ENCODE peak calls at places on chromosomes 12 and 14, in five cellular contexts. G is islet precursor cell, X is aorta, M is neural progenitor cell, Q is Panc1. I is an unnamed sample.

GRCh38 chr14:59360923-59361794 is 104.0 kb downstream of the GPR135 start:
- DNase-seq in X (no peak), Q (no peak), M (no peak), G (peak; percentile 86), I (no peak)

GRCh38 chr14:61841145-61841544 is 78.9 kb downstream of the SNAPC1 start:
- DNase-seq in X (no peak), G (no peak), M (no peak), Q (no peak), I (no peak)

GRCh38 chr12:93572712-93573551 is 457 bp downstream of the SOCS2 start:
- DNase-seq in X (peak; percentile 58), Q (no peak), M (peak; percentile 53), G (peak; percentile 81), I (peak; percentile 64)

GRCh38 chr14:106204063-106204462 is 677.7 kb downstream of the TMEM121 start:
- DNase-seq in Q (no peak), M (no peak), G (no peak), X (no peak), I (no peak)

GRCh38 chr12:46218509-46219095 is 50.2 kb downstream of the SLC38A1 start:
- DNase-seq in Q (no peak), X (no peak), M (no peak), G (no peak), I (no peak)

GRCh38 chr12:48037267-48037915 is 33.1 kb upstream of the COL2A1 start:
- DNase-seq in G (peak; percentile 99), X (no peak), Q (no peak), M (peak; percentile 95), I (peak; percentile 97)

GRCh38 chr12:21797539-21797938 is 23.0 kb upstream of the KCNJ8 start:
- DNase-seq in Q (no peak), X (no peak), G (no peak), M (no peak), I (no peak)

GRCh38 chr12:108399514-108399913 is 60.4 kb upstream of the CMKLR1 start:
- DNase-seq in M (no peak), X (no peak), G (peak; percentile 49), Q (no peak), I (no peak)

GRCh38 chr14:101962503-101962874 is 1.9 kb upstream of the DYNC1H1 start:
- DNase-seq in G (peak; percentile 95), X (no peak), M (no peak), Q (no peak), I (no peak)

GRCh38 chr12:8948711-8949524 is 527 bp downstream of the M6PR start:
- DNase-seq in G (peak; percentile 65), M (peak; percentile 75), X (no peak), Q (no peak), I (peak; percentile 36)

GRCh38 chr12:51721281-51721940 is 127.1 kb downstream of the FIGNL2 start:
- DNase-seq in G (peak; percentile 81), X (peak; percentile 61), Q (no peak), M (peak; percentile 65), I (peak; percentile 81)

GRCh38 chr14:64464695-64465094 is 604 bp upstream of the AKAP5 start:
- DNase-seq in M (no peak), Q (no peak), X (no peak), G (no peak), I (peak; percentile 50)

GRCh38 chr14:94005324-94005723 is 8.2 kb downstream of the CCDC197 start:
- DNase-seq in X (no peak), G (no peak), M (no peak), Q (no peak), I (no peak)

GRCh38 chr12:105464426-105464825 is 133.9 kb downstream of the C12orf75 start:
- DNase-seq in M (no peak), X (no peak), G (no peak), Q (no peak), I (no peak)

GRCh38 chr14:104001003-104001402 is 58.7 kb upstream of the RD3L start:
- DNase-seq in X (no peak), M (peak; percentile 48), G (peak; percentile 64), Q (no peak), I (no peak)

GRCh38 chr14:21527320-21527679 is 1.2 kb upstream of the SALL2 start:
- DNase-seq in G (no peak), X (no peak), M (no peak), Q (no peak), I (no peak)

GRCh38 chr12:113092478-113093408 is 36.2 kb downstream of the DTX1 start:
- DNase-seq in G (peak; percentile 92), X (peak; percentile 59), M (peak; percentile 82), Q (no peak), I (peak; percentile 92)

GRCh38 chr12:11580125-11580751 is 69.2 kb upstream of the ETV6 start:
- DNase-seq in M (no peak), G (peak; percentile 85), X (peak; percentile 57), Q (no peak), I (no peak)

I was measured in H9.